ENCODE peak calls at places on chromosomes 5 and 9, in nine cellular contexts. X is HT1080; I is kidney; D is LoVo; B is T-cell; T is HTR-8/SVneo; M is naive thymus-derived CD8-positive, alpha-beta T cell; E is T-helper 1 cell; Z is memory B cell. S is an unnamed sample.

GRCh38 chr5:107404595-107405366 is 266.0 kb downstream of the EFNA5 start:
- DNase-seq in X (no peak), I (peak), D (no peak), B (no peak), T (no peak), M (no peak), E (no peak), Z (no peak), S (no peak)

GRCh38 chr9:80605793-80606192 is 1034.0 kb downstream of the TLE4 start:
- DNase-seq in X (no peak), I (no peak), D (no peak), B (no peak), T (no peak), M (no peak), E (no peak), Z (no peak), S (no peak)

GRCh38 chr5:68187268-68188055 is 28.1 kb upstream of the PIK3R1 start:
- DNase-seq in X (no peak), I (peak), D (no peak), B (no peak), T (no peak), M (no peak), E (no peak), Z (no peak), S (no peak)

GRCh38 chr5:172611913-172612312 is 29.1 kb upstream of the NEURL1B start:
- DNase-seq in X (no peak), I (no peak), D (no peak), B (no peak), T (no peak), M (no peak), E (no peak), Z (no peak), S (no peak)

GRCh38 chr9:92292338-92293074 is 991 bp downstream of the IARS1 start:
- DNase-seq in X (no peak), I (no peak), D (peak), B (no peak), T (peak), M (no peak), E (no peak), Z (no peak), S (no peak)

GRCh38 chr9:135035781-135036760 is 51.4 kb upstream of the OLFM1 start:
- DNase-seq in X (no peak), I (no peak), D (no peak), B (no peak), T (no peak), M (no peak), E (no peak), Z (no peak), S (no peak)

GRCh38 chr9:86102626-86103025 is 3.3 kb upstream of the GOLM1 start:
- DNase-seq in X (no peak), I (no peak), D (no peak), B (no peak), T (no peak), M (no peak), E (no peak), Z (no peak), S (no peak)

GRCh38 chr9:76658510-76659231 is 105.6 kb upstream of the PCA3 start:
- DNase-seq in X (peak), I (no peak), D (peak), B (no peak), T (peak), M (peak), E (no peak), Z (no peak), S (peak)

GRCh38 chr9:136045595-136046554 is 49.2 kb downstream of the NACC2 start:
- DNase-seq in X (no peak), I (peak), D (no peak), B (no peak), T (no peak), M (no peak), E (no peak), Z (no peak), S (no peak)

GRCh38 chr9:12776775-12777055 is 1.9 kb downstream of the LURAP1L start:
- DNase-seq in X (no peak), I (no peak), D (no peak), B (no peak), T (no peak), M (no peak), E (no peak), Z (no peak), S (no peak)

GRCh38 chr9:6733831-6734230 is 23.9 kb upstream of the KDM4C start:
- DNase-seq in X (no peak), I (no peak), D (no peak), B (no peak), T (no peak), M (no peak), E (no peak), Z (no peak), S (no peak)

GRCh38 chr5:31854181-31854624 is 215.3 kb downstream of the PDZD2 start:
- DNase-seq in X (peak), I (peak), D (no peak), B (no peak), T (peak), M (peak), E (no peak), Z (no peak), S (no peak)

GRCh38 chr5:135486679-135487395 is 34.7 kb upstream of the TIFAB start:
- DNase-seq in X (no peak), I (no peak), D (no peak), B (no peak), T (no peak), M (no peak), E (no peak), Z (no peak), S (no peak)

GRCh38 chr5:33713087-33713486 is 178.7 kb downstream of the ADAMTS12 start:
- DNase-seq in X (no peak), I (no peak), D (no peak), B (no peak), T (no peak), M (no peak), E (no peak), Z (no peak), S (no peak)

GRCh38 chr5:168795943-168796342 is 216.8 kb upstream of the PANK3 start:
- DNase-seq in X (no peak), I (no peak), D (no peak), B (no peak), T (no peak), M (no peak), E (no peak), Z (no peak), S (no peak)

GRCh38 chr5:175544108-175544511 is 65.8 kb downstream of the SFXN1 start:
- DNase-seq in X (no peak), I (no peak), D (no peak), B (no peak), T (no peak), M (no peak), E (no peak), Z (no peak), S (no peak)

GRCh38 chr5:141951341-141951781 is 6.6 kb downstream of the PCDH12 start:
- DNase-seq in X (no peak), I (no peak), D (no peak), B (peak), T (no peak), M (no peak), E (no peak), Z (no peak), S (no peak)

GRCh38 chr5:67028981-67029380 is 167.6 kb downstream of the CD180 start:
- DNase-seq in X (no peak), I (no peak), D (no peak), B (no peak), T (no peak), M (no peak), E (no peak), Z (no peak), S (no peak)

GRCh38 chr5:126428421-126428820 is 5.2 kb downstream of the GRAMD2B start:
- DNase-seq in X (no peak), I (no peak), D (no peak), B (no peak), T (no peak), M (no peak), E (no peak), Z (no peak), S (no peak)